ENCODE peak calls at places on chromosomes 16 and 17, in seven cellular contexts. U is heart left ventricle; L is adrenal gland; O is tibial nerve; S is prostate gland; V is A549; P is CD8-positive, alpha-beta T cell. E is an unnamed sample. For H3K4me1, the result is how much of the 10 kb centered on the place peaks cover.

GRCh38 chr17:31321971-31322370 is 549 bp upstream of the EVI2A start:
- DNase-seq in O (no peak), L (no peak), V (no peak), P (no peak), S (no peak), U (no peak), E (no peak)

GRCh38 chr16:9047689-9048301 is 43.6 kb upstream of the HAPSTR1 start:
- DNase-seq in P (no peak), O (peak), V (peak), L (peak), U (peak), S (peak), E (peak)

GRCh38 chr16:57145046-57145963 is 40.5 kb downstream of the PSME3IP1 start:
- DNase-seq in U (no peak), L (no peak), S (no peak), P (no peak), O (no peak), V (no peak), E (no peak)

GRCh38 chr16:26709175-26709574 is 357.6 kb upstream of the C16orf82 start:
- DNase-seq in V (peak), L (no peak), O (no peak), S (no peak), U (no peak), P (no peak), E (no peak)

GRCh38 chr17:17724307-17724921 is 43.2 kb downstream of the RAI1 start:
- DNase-seq in L (no peak), U (peak), O (no peak), V (no peak), P (no peak), S (no peak), E (no peak)

GRCh38 chr16:11615756-11616447 is 29.2 kb upstream of the LITAF start:
- DNase-seq in S (no peak), P (no peak), O (no peak), V (no peak), L (no peak), U (no peak), E (no peak)

GRCh38 chr16:72721981-72722380 is 325.9 kb downstream of the ZFHX3 start:
- DNase-seq in O (no peak), L (no peak), P (no peak), U (no peak), V (no peak), S (no peak), E (no peak)

GRCh38 chr17:40341808-40342574 is 22.5 kb downstream of the GJD3 start:
- DNase-seq in S (peak), O (peak), L (peak), V (peak), U (peak), P (no peak), E (peak)

GRCh38 chr16:57608462-57609113 is 19.8 kb upstream of the ADGRG1 start:
- DNase-seq in U (no peak), P (no peak), S (no peak), O (no peak), V (no peak), L (peak), E (peak)

GRCh38 chr17:63937319-63937718 is 5.2 kb upstream of the CD79B start:
- DNase-seq in P (no peak), L (no peak), O (no peak), V (no peak), S (no peak), U (no peak), E (no peak)

GRCh38 chr16:85847681-85848601 is 48.4 kb downstream of the COX4I1 start:
- DNase-seq in U (no peak), P (no peak), L (no peak), O (no peak), S (no peak), V (no peak), E (no peak)

GRCh38 chr17:55730380-55730779 is 7.7 kb upstream of the TMEM100 start:
- DNase-seq in S (no peak), L (no peak), U (no peak), V (no peak), O (no peak), P (no peak), E (no peak)

GRCh38 chr17:59155439-59156177 is at the start of gene PRR11:
- DNase-seq in L (peak), V (no peak), O (peak), U (peak), P (peak), S (peak), E (peak)

GRCh38 chr17:35969558-35970442 is 11.5 kb downstream of the CCL16 start:
- DNase-seq in U (peak), S (peak), L (peak), O (peak), P (peak), V (peak), E (peak)

GRCh38 chr17:82330322-82331239 is 3.0 kb downstream of the SECTM1 start:
- DNase-seq in O (no peak), U (no peak), P (no peak), S (no peak), V (peak), L (no peak), E (no peak)

GRCh38 chr16:65770752-65771151 is 595.7 kb upstream of the CDH5 start:
- DNase-seq in V (no peak), S (no peak), L (no peak), O (no peak), P (no peak), U (no peak), E (no peak)

GRCh38 chr17:27497696-27498095 is 41.4 kb downstream of the KSR1 start:
- DNase-seq in O (no peak), S (peak), V (no peak), L (no peak), U (no peak), P (no peak), E (no peak)

GRCh38 chr16:89571636-89572035 is 3.9 kb upstream of the CPNE7 start:
- DNase-seq in L (no peak), O (no peak), U (no peak), S (no peak), V (no peak), P (no peak), E (no peak)

GRCh38 chr16:1458977-1459341 is 14.6 kb upstream of the CCDC154 start:
- DNase-seq in L (no peak), P (no peak), S (no peak), O (no peak), V (no peak), U (no peak), E (no peak)

GRCh38 chr17:35791681-35792350 is 3.6 kb downstream of the MMP28 start:
- DNase-seq in V (no peak), O (no peak), U (no peak), L (no peak), P (no peak), S (no peak), E (no peak)

GRCh38 chr16:15822957-15823356 is 33.9 kb downstream of the MYH11 start:
- DNase-seq in O (no peak), P (no peak), L (no peak), U (no peak), V (no peak), S (peak), E (peak)

GRCh38 chr17:48542956-48543853 is 1.7 kb downstream of the HOXB2 start:
- DNase-seq in S (no peak), O (no peak), U (no peak), V (peak), L (peak), P (peak), E (no peak)

GRCh38 chr16:66220766-66221165 is 145.7 kb upstream of the CDH5 start:
- DNase-seq in L (no peak), O (no peak), S (no peak), P (no peak), V (no peak), U (no peak), E (no peak)

GRCh38 chr16:81259916-81260315 is 21.4 kb downstream of the BCO1 start:
- DNase-seq in S (no peak), P (no peak), O (no peak), L (no peak), U (no peak), V (no peak), E (no peak)

GRCh38 chr16:28291651-28292626 is at the start of gene SBK1:
- DNase-seq in P (peak), S (peak), U (peak), O (peak), L (peak), V (peak), E (peak)

GRCh38 chr16:9904526-9904925 is 277.7 kb downstream of the GRIN2A start:
- DNase-seq in U (no peak), P (no peak), V (no peak), S (no peak), L (no peak), O (no peak), E (no peak)

GRCh38 chr17:70989301-70989700 is 820.0 kb downstream of the KCNJ2 start:
- DNase-seq in S (no peak), V (no peak), P (no peak), O (no peak), L (no peak), U (no peak), E (no peak)

GRCh38 chr17:67113481-67113880 is 69.1 kb downstream of the CACNG1 start:
- DNase-seq in P (no peak), V (no peak), U (no peak), O (no peak), L (no peak), S (no peak), E (no peak)

GRCh38 chr17:67119102-67119501 is 74.7 kb downstream of the CACNG1 start:
- DNase-seq in P (no peak), U (no peak), O (no peak), L (no peak), S (no peak), V (no peak), E (no peak)

GRCh38 chr17:67111327-67111726 is 67.0 kb downstream of the CACNG1 start:
- DNase-seq in V (no peak), P (no peak), O (no peak), L (no peak), U (no peak), S (no peak), E (no peak)

GRCh38 chr17:67111808-67112207 is 67.5 kb downstream of the CACNG1 start:
- DNase-seq in L (no peak), U (no peak), P (no peak), V (no peak), O (no peak), S (no peak), E (no peak)

DNA sequence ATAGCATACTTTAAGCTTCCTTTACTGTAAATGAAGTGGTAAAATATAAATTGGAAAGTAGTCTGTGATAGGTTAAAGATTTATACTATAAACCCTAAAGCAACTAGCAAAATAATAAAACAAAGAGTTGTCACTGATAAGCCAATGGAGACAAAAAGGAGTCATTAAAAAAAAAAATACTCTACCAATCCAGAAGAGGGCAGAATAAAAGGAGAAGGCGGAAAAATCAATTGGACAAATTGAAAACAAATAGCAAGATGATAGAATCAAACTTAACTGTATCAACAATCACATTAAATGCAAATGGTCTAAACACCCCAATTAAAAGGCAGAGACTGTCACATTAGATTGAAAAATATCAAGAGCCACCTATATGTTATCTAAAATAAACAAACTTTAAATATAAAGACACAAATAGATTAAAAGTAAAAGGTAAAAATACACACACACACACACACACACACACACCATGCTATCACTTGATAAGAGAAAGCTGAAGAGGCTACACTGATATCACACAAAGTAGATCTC is 71.8 kb downstream of the CACNG1 start:
- DNase-seq in V (no peak), L (no peak), P (no peak), S (no peak), O (no peak), U (no peak), E (no peak)
- TF ChIP-seq CTCF in V (peak), L (no peak), P (no peak), S (no peak), O (no peak), U (no peak), E (no peak)

GRCh38 chr17:1055751-1056645 is 59.1 kb downstream of the TIMM22 start:
- DNase-seq in L (peak), S (peak), U (peak), V (peak), O (peak), P (peak), E (peak)
- H3K4me3 ChIP-seq in L (no peak), S (no peak), U (no peak), V (no peak), O (no peak), P (no peak), E (no peak)

GRCh38 chr17:1482686-1483445 is 9.6 kb downstream of the MYO1C start:
- DNase-seq in O (no peak), S (no peak), L (peak), U (no peak), P (no peak), V (no peak), E (no peak)

GRCh38 chr17:1478418-1478817 is 14.1 kb downstream of the MYO1C start:
- DNase-seq in O (no peak), P (no peak), S (no peak), V (no peak), U (no peak), L (no peak), E (no peak)

GRCh38 chr17:1484060-1484535 is 8.4 kb downstream of the MYO1C start:
- DNase-seq in S (no peak), O (no peak), L (no peak), U (no peak), V (no peak), P (no peak), E (peak)

GRCh38 chr17:1481736-1482135 is 10.8 kb downstream of the MYO1C start:
- DNase-seq in U (no peak), O (no peak), V (no peak), L (no peak), S (no peak), P (no peak), E (no peak)

GRCh38 chr17:1480747-1481465 is 11.6 kb downstream of the MYO1C start:
- DNase-seq in L (peak), S (no peak), O (no peak), V (no peak), U (no peak), P (no peak), E (no peak)
- H3K4me1 ChIP-seq in L (under half), S (under half), O (under half), V (under half), U (under half), P (under half), E (under half)

DNA sequence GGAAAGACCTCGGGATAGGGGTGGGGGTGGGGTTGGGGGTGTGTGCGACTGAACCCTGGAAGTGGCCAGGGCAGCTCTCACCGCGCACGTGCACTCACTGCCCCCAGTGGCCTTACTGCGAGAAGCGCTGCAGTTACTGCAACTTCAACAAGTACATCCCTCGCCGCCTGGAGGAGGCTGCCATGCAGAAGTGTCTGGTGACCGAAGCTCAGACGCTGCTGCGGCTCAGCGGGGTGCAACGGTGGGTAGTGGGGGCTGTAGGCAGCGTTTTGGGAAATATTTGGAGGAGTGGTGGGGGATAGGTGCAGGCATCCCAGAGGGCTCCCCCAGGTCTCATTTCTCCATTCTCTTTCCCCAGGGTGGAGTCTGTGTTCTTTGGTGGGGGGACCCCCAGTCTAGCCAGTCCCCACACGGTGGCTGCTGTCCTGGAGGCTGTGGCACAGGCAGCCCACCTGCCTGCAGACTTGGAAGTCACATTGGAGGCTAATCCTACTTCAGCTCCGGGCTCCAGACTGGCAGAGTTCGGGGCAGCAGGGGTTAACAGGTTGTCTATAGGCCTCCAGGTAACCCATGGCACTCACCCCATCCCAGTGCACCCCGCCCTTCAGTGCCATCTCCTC is 972 bp downstream of the RSAD1 start:
- DNase-seq in L (peak), S (peak), O (no peak), V (peak), P (peak), U (peak), E (peak)
- TF ChIP-seq CTCF in L (peak), S (peak), O (peak), V (peak), P (peak), U (no peak), E (peak)

DNA sequence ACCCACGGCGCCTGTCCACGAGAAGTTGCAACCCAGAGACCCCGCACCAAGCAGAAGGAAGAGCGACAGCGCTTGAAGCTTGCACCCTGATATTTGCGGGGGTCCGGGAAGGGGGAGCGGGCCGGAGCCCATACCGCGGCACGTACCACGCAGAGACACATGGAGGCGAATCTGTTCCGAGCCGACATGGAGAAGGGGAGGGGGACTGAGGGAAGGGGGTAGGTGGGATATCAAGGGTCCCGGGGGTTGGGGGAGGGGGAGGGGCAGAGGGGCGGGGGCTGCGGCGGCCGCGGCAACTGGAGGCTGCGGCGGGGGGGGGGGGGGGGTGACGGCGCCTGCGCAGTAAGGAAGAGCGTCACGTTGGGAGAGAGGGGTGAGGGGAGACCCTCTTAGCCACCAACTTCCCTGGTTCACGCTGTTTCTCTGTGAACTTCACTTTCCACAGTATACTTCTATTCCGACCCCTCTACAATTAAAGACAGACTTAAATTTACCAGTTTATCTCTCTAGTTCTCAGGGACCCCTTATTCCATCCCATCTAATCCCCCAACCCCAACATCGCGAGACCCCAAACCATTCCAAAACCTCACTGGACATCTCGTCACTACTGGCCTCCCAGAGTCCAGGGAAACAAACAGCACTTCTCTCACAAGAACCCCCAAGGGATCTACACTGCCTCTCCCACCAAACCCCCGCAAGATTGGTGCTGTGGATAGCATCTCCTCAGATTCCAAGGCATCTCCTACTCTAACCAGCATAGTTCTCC is 7.9 kb downstream of the DLG4 start:
- DNase-seq in U (no peak), V (no peak), O (no peak), L (peak), P (no peak), S (no peak), E (no peak)
- H3K4me3 ChIP-seq in U (no peak), V (no peak), O (no peak), L (no peak), P (no peak), S (no peak), E (no peak)

DNA sequence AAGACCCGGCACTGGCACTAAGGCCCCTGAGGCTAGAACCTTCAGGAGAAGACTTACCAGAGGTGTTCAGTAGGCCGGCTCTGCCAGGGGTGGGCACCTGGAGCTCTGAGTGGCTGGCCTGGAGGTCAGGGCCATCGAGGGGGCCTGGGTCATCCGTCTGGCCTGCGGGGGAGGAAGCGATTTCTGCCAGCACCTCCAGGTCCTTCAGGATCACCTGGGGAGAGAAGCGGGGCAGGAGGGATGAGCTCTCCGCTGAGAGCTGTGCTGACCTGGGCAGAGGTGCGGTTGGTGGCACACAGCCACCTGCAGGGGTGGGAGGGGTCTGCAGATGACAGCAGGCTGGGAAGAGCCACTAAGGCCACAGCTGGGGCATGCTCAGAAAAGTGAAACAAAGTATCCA is 56.6 kb downstream of the VAC14 start:
- DNase-seq in S (no peak), O (no peak), U (no peak), L (no peak), P (no peak), V (no peak), E (no peak)
- H3K4me1 ChIP-seq in S (under half), O (under half), U (under half), L (under half), P (under half), V (half or more), E (under half)

E was measured in body of pancreas.